ENCODE peak calls at places on chromosomes 4 and X, in four cellular contexts. P is fibroblast of villous mesenchyme, U is lung, Z is GM06990. D is an unnamed sample.

GRCh38 chr4:163492951-163493504 is 1.5 kb upstream of the TMA16 start:
- DNase-seq in U (no peak), Z (no peak), P (no peak), D (no peak)

GRCh38 chrX:1442016-1442665 is 10.6 kb downstream of the ASMTL start:
- DNase-seq in Z (no peak), U (no peak), P (no peak), D (no peak)

GRCh38 chr4:110851989-110852388 is 229.1 kb upstream of the PITX2 start:
- DNase-seq in U (no peak), Z (no peak), P (no peak), D (no peak)

GRCh38 chr4:83490876-83491450 is 6.1 kb upstream of the ABRAXAS1 start:
- DNase-seq in P (peak; percentile 41), U (no peak), Z (no peak), D (peak; percentile 53)

GRCh38 chrX:40998123-40998522 is 87.1 kb upstream of the USP9X start:
- DNase-seq in U (no peak), P (no peak), Z (no peak), D (no peak)

GRCh38 chrX:153319295-153319694 is 2.3 kb downstream of the PNMA6F start:
- DNase-seq in P (no peak), Z (no peak), U (no peak), D (no peak)

GRCh38 chr4:39621582-39621981 is 17.1 kb downstream of the SMIM14 start:
- DNase-seq in Z (no peak), P (peak; percentile 91), U (peak; percentile 68), D (no peak)

GRCh38 chr4:21507439-21507838 is 441.1 kb downstream of the KCNIP4 start:
- DNase-seq in P (peak; percentile 21), U (no peak), Z (no peak), D (no peak)

GRCh38 chr4:187317799-187318198 is 594.1 kb upstream of the FAT1 start:
- DNase-seq in U (no peak), P (no peak), Z (no peak), D (no peak)

GRCh38 chr4:139511320-139511719 is 44.7 kb downstream of the SETD7 start:
- DNase-seq in Z (no peak), P (no peak), U (no peak), D (no peak)

GRCh38 chr4:75634951-75635350 is 4.6 kb upstream of the CDKL2 start:
- DNase-seq in U (no peak), Z (no peak), P (no peak), D (no peak)

GRCh38 chr4:46386570-46386969 is 3.4 kb downstream of the GABRA2 start:
- DNase-seq in P (peak; percentile 4), Z (no peak), U (no peak), D (no peak)

GRCh38 chr4:79042079-79042674 is 102.9 kb upstream of the PAQR3 start:
- DNase-seq in Z (no peak), U (no peak), P (peak; percentile 50), D (peak; percentile 22)

GRCh38 chr4:100098011-100098545 is 92.2 kb downstream of the DDIT4L start:
- DNase-seq in Z (no peak), P (no peak), U (no peak), D (no peak)

GRCh38 chrX:24241822-24242648 is 71.8 kb downstream of the SUPT20HL2 start:
- DNase-seq in Z (no peak), P (peak; percentile 47), U (no peak), D (peak; percentile 42)

GRCh38 chrX:63746278-63746677 is 38.7 kb downstream of the ARHGEF9 start:
- DNase-seq in U (no peak), P (no peak), Z (no peak), D (peak; percentile 11)

GRCh38 chr4:97317691-97318090 is 825.6 kb downstream of the STPG2 start:
- DNase-seq in P (no peak), U (no peak), Z (no peak), D (no peak)

GRCh38 chr4:139297001-139297410 is 4.3 kb upstream of the NAA15 start:
- DNase-seq in P (peak; percentile 32), U (no peak), Z (no peak), D (peak; percentile 38)

GRCh38 chrX:70454441-70455365 is 10.1 kb downstream of the DLG3 start:
- DNase-seq in Z (peak; percentile 75), U (peak; percentile 82), P (peak; percentile 64), D (peak; percentile 64)
- TF ChIP-seq CTCF in Z (peak; percentile 89), U (peak; percentile 51), P (peak; percentile 86), D (peak; percentile 87)

GRCh38 chrX:120603707-120604358 is at the start of gene MCTS1:
- DNase-seq in U (peak; percentile 81), P (peak; percentile 96), Z (peak; percentile 79), D (peak; percentile 56)
- TF ChIP-seq CTCF in U (no peak), P (no peak), Z (no peak), D (no peak)

DNA sequence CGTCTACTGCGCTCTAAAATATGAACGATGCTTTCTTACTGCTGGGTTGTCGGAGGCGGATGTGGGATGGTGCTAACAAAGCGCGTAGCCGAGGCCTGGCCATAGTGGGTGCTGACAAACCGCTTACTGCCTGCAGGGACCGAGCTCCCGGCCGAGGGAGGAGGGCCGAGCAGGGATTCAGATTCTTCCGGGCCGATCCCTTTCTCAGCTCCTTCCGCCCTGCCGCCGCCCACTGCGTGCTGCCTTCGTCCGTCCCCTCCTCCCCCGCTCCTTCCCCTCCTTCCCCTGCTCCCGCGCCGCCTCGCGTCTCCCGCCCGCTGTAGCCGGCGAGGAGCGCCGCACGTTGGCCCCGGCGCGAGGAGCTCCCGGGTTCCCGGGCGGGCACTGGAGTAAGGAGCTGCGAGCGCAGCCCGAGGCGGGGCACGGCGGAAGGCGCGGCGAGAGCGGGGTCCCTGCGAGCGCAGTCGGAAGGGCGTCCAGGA is at the start of gene STK32B:
- DNase-seq in Z (peak; percentile 12), U (no peak), P (peak; percentile 74), D (peak; percentile 45)
- TF ChIP-seq CTCF in Z (no peak), U (no peak), P (no peak), D (no peak)

GRCh38 chrX:54043696-54044125 is 562 bp downstream of the PHF8 start:
- DNase-seq in Z (no peak), P (peak; percentile 42), U (peak; percentile 29), D (peak; percentile 34)
- TF ChIP-seq CTCF in Z (no peak), P (no peak), U (no peak), D (no peak)

GRCh38 chr4:8391972-8392371 is 48.6 kb downstream of the ACOX3 start:
- DNase-seq in U (peak; percentile 52), Z (peak; percentile 40), P (peak; percentile 96), D (peak; percentile 70)
- TF ChIP-seq CTCF in U (no peak), Z (no peak), P (no peak), D (peak; percentile 7)

GRCh38 chr4:7561557-7561956 is 126.8 kb upstream of the PSAPL1 start:
- DNase-seq in P (no peak), Z (no peak), U (no peak), D (no peak)

GRCh38 chr4:7571001-7571400 is 136.3 kb upstream of the PSAPL1 start:
- DNase-seq in U (no peak), P (no peak), Z (no peak), D (no peak)

GRCh38 chr4:7564242-7564641 is 129.5 kb upstream of the PSAPL1 start:
- DNase-seq in P (no peak), U (no peak), Z (no peak), D (no peak)

GRCh38 chr4:7570156-7570778 is 135.5 kb upstream of the PSAPL1 start:
- DNase-seq in U (no peak), Z (no peak), P (no peak), D (no peak)

GRCh38 chr4:7565483-7565882 is 130.8 kb upstream of the PSAPL1 start:
- DNase-seq in Z (no peak), P (no peak), U (no peak), D (no peak)
- TF ChIP-seq CTCF in Z (no peak), P (no peak), U (no peak), D (no peak)

DNA sequence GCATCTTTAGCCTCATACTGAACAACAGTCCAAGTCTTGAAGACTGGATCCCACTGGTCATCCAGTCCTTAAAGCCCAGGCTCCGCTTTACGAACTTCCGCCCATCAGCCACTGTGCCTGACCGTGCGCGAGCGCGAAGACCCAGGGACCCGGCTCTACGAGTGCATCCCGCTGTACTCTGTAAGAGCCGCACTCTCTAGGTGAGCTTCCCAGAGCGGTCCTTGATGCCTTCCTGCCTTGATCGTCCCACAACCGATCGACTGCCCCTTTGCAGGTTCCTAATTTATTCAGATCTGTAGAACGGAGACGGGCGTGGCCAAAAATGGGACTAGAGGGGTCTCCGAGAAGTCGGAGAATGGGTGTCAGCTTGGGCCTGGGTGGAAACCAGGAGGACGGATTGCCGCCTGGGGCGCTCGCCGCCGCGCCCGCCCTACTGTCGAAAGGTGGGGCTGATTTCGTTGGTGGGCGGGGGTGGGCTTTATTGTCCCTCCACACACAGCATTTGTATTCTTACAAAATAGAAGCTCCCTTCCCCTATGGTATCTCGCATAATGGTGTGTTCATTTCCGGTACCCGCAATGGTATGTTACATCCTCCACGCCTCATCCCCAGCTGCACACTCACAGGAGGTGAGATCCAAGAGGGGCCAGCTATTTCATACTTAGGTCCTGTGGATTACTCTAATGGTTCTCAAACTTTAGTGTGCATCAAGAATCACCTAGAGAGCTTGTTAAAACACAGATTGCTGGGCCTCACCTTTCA is 42.3 kb upstream of the FAM156A start:
- DNase-seq in Z (no peak), U (no peak), P (no peak), D (peak; percentile 32)
- TF ChIP-seq CTCF in Z (no peak), U (no peak), P (no peak), D (no peak)

DNA sequence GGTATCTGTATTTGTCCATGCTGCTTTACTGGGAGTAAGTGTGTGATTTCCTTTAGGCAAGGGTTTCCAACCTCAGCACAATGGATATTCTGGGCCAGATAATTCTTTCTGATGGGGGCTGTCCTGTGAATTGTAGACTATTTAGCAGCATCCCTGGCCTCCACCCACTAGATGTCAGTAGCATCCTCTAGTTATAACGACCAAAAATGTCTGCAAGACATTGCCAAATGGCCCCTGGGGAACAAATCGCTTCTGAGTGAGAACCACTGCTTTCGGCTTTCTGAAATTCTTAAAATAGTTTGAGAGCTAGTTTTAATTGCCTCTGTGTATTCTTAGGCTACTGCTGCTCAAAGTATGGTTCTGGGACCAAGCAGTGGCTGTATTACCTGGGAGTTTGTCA is 81.2 kb upstream of the GPM6B start:
- DNase-seq in Z (no peak), U (no peak), P (peak; percentile 19), D (peak; percentile 30)
- TF ChIP-seq CTCF in Z (peak; percentile 64), U (no peak), P (peak; percentile 32), D (peak; percentile 16)

DNA sequence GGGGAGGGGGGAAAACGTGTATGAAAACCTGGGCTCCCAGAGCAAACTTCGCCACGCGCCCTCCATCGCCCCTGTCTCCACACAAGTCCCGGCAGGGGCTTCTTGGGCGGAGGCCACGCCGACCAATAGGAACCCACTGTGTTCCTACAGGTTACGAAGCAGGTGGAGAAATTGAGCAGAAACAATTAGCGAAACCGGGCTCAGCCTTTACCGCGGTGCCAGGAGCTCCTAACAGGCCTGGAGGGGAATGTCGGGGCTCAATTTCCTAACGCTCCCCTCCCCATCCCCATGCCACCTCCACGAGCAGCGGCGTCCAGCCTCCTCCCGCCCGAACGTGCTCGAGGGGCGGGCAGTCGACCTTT is 582 bp upstream of the KIT start:
- DNase-seq in U (no peak), P (no peak), Z (no peak), D (no peak)
- TF ChIP-seq CTCF in U (no peak), P (no peak), Z (no peak), D (no peak)

GRCh38 chrX:18410038-18410437 is 15.4 kb upstream of the CDKL5 start:
- DNase-seq in Z (no peak), U (no peak), P (peak; percentile 30), D (no peak)

GRCh38 chrX:18401848-18402213 is 23.6 kb upstream of the CDKL5 start:
- DNase-seq in P (no peak), Z (no peak), U (no peak), D (no peak)

GRCh38 chrX:18406531-18407266 is 18.7 kb upstream of the CDKL5 start:
- DNase-seq in Z (no peak), U (no peak), P (no peak), D (no peak)
- TF ChIP-seq CTCF in Z (no peak), U (no peak), P (no peak), D (no peak)

D was measured in GM13976.